ENCODE peak calls at places on chromosome 6, in nine cellular contexts. V, D, G, A, J, H, O, I and Q are unnamed samples. For H3K27me3, the result is how much of the 10 kb centered on the place peaks cover.

GRCh38 chr6:140462495-140463311 is 1088.3 kb upstream of the CITED2 start:
- DNase-seq in J (no peak), G (no peak), V (peak), D (no peak), I (no peak), H (no peak), O (no peak), A (no peak), Q (no peak)

GRCh38 chr6:106250997-106251396 is 74.6 kb downstream of the ATG5 start:
- DNase-seq in D (no peak), G (no peak), H (no peak), I (no peak), O (no peak), V (no peak), J (no peak), A (no peak), Q (no peak)

GRCh38 chr6:145206247-145206907 is 528.9 kb downstream of the EPM2A start:
- DNase-seq in A (no peak), V (peak), I (no peak), G (no peak), O (no peak), J (no peak), H (no peak), D (no peak), Q (no peak)

GRCh38 chr6:119552016-119552415 is 202.5 kb upstream of the MAN1A1 start:
- DNase-seq in D (no peak), G (no peak), J (no peak), I (no peak), H (no peak), O (no peak), A (no peak), V (no peak), Q (no peak)

GRCh38 chr6:74409447-74409846 is 713.4 kb downstream of the CD109 start:
- DNase-seq in J (no peak), D (no peak), A (no peak), I (peak), G (no peak), V (peak), H (peak), O (no peak), Q (no peak)

GRCh38 chr6:138087549-138087948 is 19.7 kb downstream of the PERP start:
- DNase-seq in I (no peak), A (no peak), G (no peak), O (no peak), V (no peak), J (no peak), H (no peak), D (no peak), Q (no peak)

GRCh38 chr6:153003294-153003645 is 761 bp upstream of the MTRF1L start:
- DNase-seq in O (no peak), V (no peak), G (no peak), I (no peak), D (no peak), A (peak), J (no peak), H (no peak), Q (no peak)

GRCh38 chr6:112691289-112691688 is 344.2 kb downstream of the RFPL4B start:
- DNase-seq in I (no peak), V (peak), J (no peak), G (no peak), A (no peak), H (peak), O (no peak), D (no peak), Q (no peak)

GRCh38 chr6:99613705-99614429 is 7.2 kb downstream of the PRDM13 start:
- DNase-seq in G (no peak), H (no peak), J (no peak), O (peak), D (no peak), I (no peak), V (no peak), A (no peak), Q (no peak)

GRCh38 chr6:8983202-8983688 is 547.9 kb upstream of the SLC35B3 start:
- DNase-seq in G (peak), H (peak), O (peak), D (peak), V (peak), A (peak), I (peak), J (peak), Q (peak)

GRCh38 chr6:117280922-117281321 is 15.6 kb downstream of the VGLL2 start:
- DNase-seq in O (no peak), I (no peak), G (no peak), V (no peak), A (peak), J (no peak), D (no peak), H (no peak), Q (no peak)

GRCh38 chr6:149473080-149474052 is 11.4 kb downstream of the ZC3H12D start:
- DNase-seq in V (peak), H (no peak), D (no peak), J (no peak), O (no peak), I (no peak), A (no peak), G (no peak), Q (no peak)

GRCh38 chr6:42697268-42697655 is 25.1 kb downstream of the PRPH2 start:
- DNase-seq in V (no peak), O (no peak), G (no peak), A (no peak), J (no peak), I (no peak), H (no peak), D (no peak), Q (no peak)

GRCh38 chr6:2766767-2767314 is 1.6 kb downstream of the WRNIP1 start:
- DNase-seq in G (no peak), O (no peak), A (no peak), J (no peak), V (no peak), D (no peak), I (no peak), H (no peak), Q (no peak)

GRCh38 chr6:45613678-45614077 is 235.9 kb upstream of the SUPT3H start:
- DNase-seq in I (no peak), J (no peak), G (no peak), D (no peak), O (no peak), A (no peak), H (peak), V (peak), Q (peak)

GRCh38 chr6:162053084-162053483 is 674.5 kb downstream of the PRKN start:
- DNase-seq in A (no peak), I (no peak), J (no peak), G (no peak), V (no peak), O (no peak), D (no peak), H (no peak), Q (no peak)

GRCh38 chr6:162055365-162055764 is 672.2 kb downstream of the PRKN start:
- DNase-seq in H (no peak), A (no peak), J (no peak), D (no peak), I (no peak), G (no peak), V (no peak), O (no peak), Q (no peak)

GRCh38 chr6:162058281-162058875 is 669.2 kb downstream of the PRKN start:
- DNase-seq in J (no peak), O (no peak), D (no peak), V (no peak), A (no peak), I (no peak), H (no peak), G (no peak), Q (peak)

GRCh38 chr6:162056745-162057144 is 670.8 kb downstream of the PRKN start:
- DNase-seq in I (no peak), G (no peak), D (no peak), J (no peak), A (no peak), H (no peak), O (no peak), V (peak), Q (peak)

GRCh38 chr6:162056061-162056460 is 671.5 kb downstream of the PRKN start:
- DNase-seq in I (no peak), J (no peak), A (no peak), D (no peak), H (no peak), O (no peak), G (no peak), V (no peak), Q (no peak)
- H3K27me3 ChIP-seq in I (under half), J (under half), A (under half), D (under half), H (under half), O (under half), G (under half), V (under half), Q (under half)

GRCh38 chr6:1146500-1146899 is 165.4 kb upstream of the FOXQ1 start:
- DNase-seq in O (no peak), J (no peak), G (no peak), V (no peak), D (no peak), A (no peak), I (no peak), H (no peak), Q (no peak)
- H3K27me3 ChIP-seq in O (under half), J (under half), G (under half), V (under half), D (under half), A (under half), I (under half), H (under half), Q (under half)

GRCh38 chr6:14148471-14148870 is 30.9 kb downstream of the CD83 start:
- DNase-seq in G (no peak), A (no peak), H (no peak), V (no peak), I (no peak), O (no peak), D (no peak), J (no peak), Q (no peak)

GRCh38 chr6:14144678-14145113 is 27.1 kb downstream of the CD83 start:
- DNase-seq in V (peak), O (peak), J (peak), G (peak), D (no peak), I (peak), A (peak), H (peak), Q (peak)

GRCh38 chr6:14149053-14149746 is 31.6 kb downstream of the CD83 start:
- DNase-seq in V (no peak), D (no peak), G (no peak), J (no peak), H (no peak), I (no peak), O (no peak), A (no peak), Q (no peak)

GRCh38 chr6:14147891-14148290 is 30.3 kb downstream of the CD83 start:
- DNase-seq in G (no peak), O (no peak), H (no peak), V (peak), A (no peak), I (no peak), D (no peak), J (no peak), Q (no peak)

GRCh38 chr6:14146459-14147096 is 29.0 kb downstream of the CD83 start:
- DNase-seq in I (no peak), V (no peak), A (no peak), H (no peak), D (no peak), O (no peak), J (no peak), G (no peak), Q (no peak)
- H3K27me3 ChIP-seq in I (under half), V (under half), A (under half), H (under half), D (under half), O (under half), J (under half), G (under half), Q (under half)

GRCh38 chr6:169051371-169051770 is 202.3 kb downstream of the THBS2 start:
- DNase-seq in A (no peak), H (no peak), I (no peak), G (no peak), J (no peak), V (no peak), O (no peak), D (no peak), Q (no peak)

GRCh38 chr6:169048185-169048584 is 205.5 kb downstream of the THBS2 start:
- DNase-seq in I (no peak), D (no peak), G (no peak), J (peak), H (no peak), O (no peak), V (no peak), A (no peak), Q (no peak)

GRCh38 chr6:169047345-169047744 is 206.3 kb downstream of the THBS2 start:
- DNase-seq in I (no peak), H (no peak), D (no peak), G (no peak), J (peak), O (no peak), V (no peak), A (no peak), Q (no peak)

GRCh38 chr6:169046483-169047192 is 207.0 kb downstream of the THBS2 start:
- DNase-seq in H (no peak), G (peak), D (peak), J (peak), V (no peak), O (no peak), A (no peak), I (no peak), Q (no peak)

DNA sequence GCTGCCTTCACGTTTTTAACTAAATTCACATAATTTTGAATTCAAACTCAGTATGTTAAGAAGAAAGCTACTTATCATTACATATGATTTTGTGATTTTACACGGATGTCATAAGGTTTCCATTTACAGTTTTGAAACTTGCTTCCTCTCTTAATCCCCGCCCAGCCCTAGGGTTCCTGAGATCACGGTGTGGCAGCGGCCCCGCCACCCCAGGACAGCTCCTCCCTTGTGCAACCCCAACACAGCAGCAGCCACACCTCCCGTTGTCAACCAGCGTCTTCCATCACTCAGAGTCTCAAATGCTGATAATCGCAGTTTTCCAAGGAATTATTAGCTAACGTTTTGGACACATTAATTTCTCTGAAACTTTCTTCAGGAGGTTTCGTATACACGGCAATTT is 204.8 kb downstream of the THBS2 start:
- DNase-seq in A (no peak), I (no peak), J (no peak), O (no peak), H (no peak), D (no peak), G (no peak), V (no peak), Q (no peak)
- H3K27me3 ChIP-seq in A (under half), I (under half), J (under half), O (under half), H (under half), D (under half), G (under half), V (under half), Q (under half)

DNA sequence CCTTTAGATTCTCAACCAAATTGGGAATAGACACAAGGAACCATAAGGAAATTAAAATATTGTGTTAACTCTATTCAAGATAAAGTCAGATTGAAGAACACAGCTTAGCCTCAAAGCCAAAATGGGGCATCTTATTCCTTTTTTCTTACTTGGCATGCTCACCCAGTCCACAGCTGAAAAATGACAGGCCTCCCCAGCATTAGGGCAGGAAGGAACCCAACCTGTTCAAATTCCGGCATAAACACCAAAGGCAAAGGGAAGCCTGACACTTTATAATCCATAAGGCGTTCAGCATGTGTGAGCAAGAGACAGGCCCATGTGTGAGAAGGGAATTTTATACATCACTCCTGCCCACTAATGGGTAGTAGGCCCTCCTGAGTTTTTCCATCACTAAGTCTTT is 2.9 kb downstream of the BEND6 start:
- DNase-seq in A (no peak), J (no peak), G (no peak), D (no peak), O (no peak), V (no peak), I (no peak), H (no peak), Q (no peak)
- H3K27me3 ChIP-seq in A (under half), J (under half), G (under half), D (under half), O (under half), V (half or more), I (under half), H (under half), Q (under half)

DNA sequence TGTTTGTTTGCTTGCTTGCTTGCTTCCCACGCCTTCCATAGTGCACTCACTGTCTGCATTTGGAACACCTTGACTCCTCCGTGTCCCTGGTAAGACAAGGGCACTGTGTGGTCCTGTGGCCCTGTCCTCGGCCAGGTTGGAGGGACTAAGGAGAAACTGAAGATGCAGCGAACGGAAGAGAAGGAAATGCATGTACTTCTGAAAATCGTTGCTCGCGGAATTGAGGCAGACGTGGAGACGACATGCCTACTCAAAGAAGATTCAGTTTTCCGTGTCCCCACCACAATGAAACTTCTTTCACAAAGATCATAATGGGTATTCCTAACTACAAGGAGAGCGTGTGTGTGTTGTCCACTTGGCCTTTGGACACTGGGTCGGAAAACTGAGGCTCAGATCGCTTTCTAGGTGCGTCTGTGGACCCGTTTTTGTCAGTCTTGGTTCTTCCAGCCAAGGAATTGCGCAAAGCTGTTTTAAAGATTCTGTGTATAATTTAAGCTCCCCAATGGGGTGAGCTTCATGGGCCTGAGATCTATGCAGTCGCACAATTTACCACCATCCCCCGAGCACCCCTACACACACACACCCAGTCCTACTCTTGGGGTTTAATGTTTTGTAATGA is 120.4 kb upstream of the ZNF184 start:
- DNase-seq in V (no peak), D (no peak), J (no peak), A (peak), G (no peak), H (no peak), I (no peak), O (no peak), Q (no peak)
- H3K27me3 ChIP-seq in V (half or more), D (under half), J (half or more), A (under half), G (half or more), H (under half), I (under half), O (under half), Q (under half)